ENCODE peak calls at places on chromosome 14, in eight cellular contexts. H is heart left ventricle; T is substantia nigra; U is H9; J is omental fat pad; B is GM04504; G is anterior cingulate cortex; V is central memory CD4-positive, alpha-beta T cell. L is an unnamed sample.

GRCh38 chr14:101478796-101479410 is 82.4 kb upstream of the DIO3 start:
- DNase-seq in G (no peak), V (no peak), B (no peak), J (peak; percentile 5), T (no peak), U (peak; percentile 20), H (no peak), L (no peak)

GRCh38 chr14:34436960-34437728 is 24.9 kb downstream of the SPTSSA start:
- DNase-seq in V (no peak), U (no peak), B (no peak), T (no peak), G (no peak), H (no peak), J (no peak), L (no peak)

GRCh38 chr14:54344445-54344844 is 52.4 kb upstream of the CDKN3 start:
- DNase-seq in U (no peak), J (no peak), B (no peak), G (no peak), T (no peak), V (no peak), H (no peak), L (no peak)

GRCh38 chr14:93019367-93019843 is 96.3 kb downstream of the ITPK1 start:
- DNase-seq in J (no peak), U (no peak), V (no peak), G (no peak), H (no peak), B (no peak), T (no peak), L (no peak)

GRCh38 chr14:64550539-64551333 is 975 bp downstream of the PPP1R36 start:
- DNase-seq in V (no peak), G (no peak), J (no peak), B (no peak), U (no peak), T (no peak), H (no peak), L (no peak)

GRCh38 chr14:52069617-52070431 is 965 bp upstream of the NID2 start:
- DNase-seq in G (no peak), B (no peak), T (no peak), H (no peak), V (no peak), U (peak; percentile 66), J (no peak), L (no peak)

GRCh38 chr14:90611501-90611900 is 204.7 kb downstream of the TTC7B start:
- DNase-seq in T (no peak), J (no peak), G (no peak), B (no peak), H (no peak), U (no peak), V (no peak), L (no peak)

GRCh38 chr14:95440951-95441350 is 75.5 kb downstream of the SYNE3 start:
- DNase-seq in U (no peak), G (no peak), J (no peak), B (no peak), H (no peak), T (no peak), V (no peak), L (peak; percentile 45)

GRCh38 chr14:36516719-36517241 is 3.3 kb downstream of the NKX2-1 start:
- DNase-seq in B (no peak), T (no peak), G (no peak), J (no peak), U (no peak), V (no peak), H (no peak), L (no peak)

GRCh38 chr14:70707138-70708038 is 65.7 kb downstream of the TTC9 start:
- DNase-seq in V (no peak), H (no peak), B (peak; percentile 32), J (no peak), T (no peak), U (peak; percentile 43), G (no peak), L (no peak)

GRCh38 chr14:67411820-67412421 is at the start of gene PLEK2:
- DNase-seq in J (no peak), B (peak; percentile 20), H (peak; percentile 72), U (no peak), V (peak; percentile 48), T (no peak), G (no peak), L (no peak)

GRCh38 chr14:61338457-61338856 is 17.1 kb downstream of the PRKCH start:
- DNase-seq in G (no peak), U (no peak), T (no peak), V (no peak), B (no peak), J (no peak), H (no peak), L (no peak)

GRCh38 chr14:69107407-69108003 is 45.4 kb downstream of the DCAF5 start:
- DNase-seq in J (no peak), U (peak; percentile 51), B (no peak), T (no peak), G (no peak), H (no peak), V (peak; percentile 37), L (peak; percentile 58)

GRCh38 chr14:94787655-94788054 is 17.7 kb upstream of the GSC start:
- DNase-seq in G (no peak), U (no peak), T (no peak), V (no peak), J (no peak), B (no peak), H (no peak), L (no peak)

GRCh38 chr14:94597788-94598187 is 14.4 kb upstream of the SERPINA3 start:
- DNase-seq in B (no peak), G (no peak), T (no peak), U (no peak), J (no peak), V (no peak), H (no peak), L (no peak)

GRCh38 chr14:38662781-38663180 is 406.9 kb upstream of the CLEC14A start:
- DNase-seq in V (no peak), G (no peak), B (no peak), H (no peak), U (no peak), T (no peak), J (no peak), L (no peak)

GRCh38 chr14:93536945-93537344 is 106.2 kb downstream of the UNC79 start:
- DNase-seq in J (no peak), B (no peak), U (peak; percentile 48), H (no peak), T (no peak), V (no peak), G (no peak), L (no peak)

GRCh38 chr14:80100681-80101080 is 110.6 kb downstream of the DIO2 start:
- DNase-seq in H (no peak), U (no peak), J (no peak), B (no peak), G (peak; percentile 3), T (no peak), V (no peak), L (no peak)

GRCh38 chr14:93901813-93902212 is 25.3 kb upstream of the FAM181A start:
- DNase-seq in T (no peak), U (no peak), J (no peak), G (no peak), B (no peak), V (no peak), H (no peak), L (no peak)

GRCh38 chr14:22177870-22178269 is 411.2 kb downstream of the DAD1 start:
- DNase-seq in V (peak; percentile 9), G (no peak), U (no peak), J (no peak), B (no peak), H (no peak), T (no peak), L (no peak)

GRCh38 chr14:48598458-48598857 is 923.1 kb upstream of the MDGA2 start:
- DNase-seq in B (no peak), J (no peak), U (no peak), H (no peak), V (no peak), G (no peak), T (no peak), L (no peak)

GRCh38 chr14:64234877-64235651 is 59.1 kb downstream of the ESR2 start:
- DNase-seq in V (no peak), T (no peak), H (no peak), B (no peak), G (no peak), U (no peak), J (no peak), L (no peak)

GRCh38 chr14:94001501-94002396 is 4.6 kb downstream of the CCDC197 start:
- DNase-seq in T (peak; percentile 6), H (no peak), V (peak; percentile 39), U (peak; percentile 80), G (peak; percentile 53), B (peak; percentile 41), J (no peak), L (peak; percentile 53)

GRCh38 chr14:55514819-55515470 is 65.1 kb upstream of the KTN1 start:
- DNase-seq in B (peak; percentile 43), G (no peak), J (no peak), U (no peak), V (no peak), T (no peak), H (no peak), L (no peak)

GRCh38 chr14:75752907-75753594 is 92.0 kb downstream of the TTLL5 start:
- DNase-seq in B (peak; percentile 10), U (no peak), T (no peak), G (no peak), V (no peak), H (no peak), J (no peak), L (no peak)

GRCh38 chr14:104145826-104146642 is 7.6 kb downstream of the KIF26A start:
- DNase-seq in V (no peak), U (peak; percentile 24), B (no peak), H (peak; percentile 30), G (no peak), T (no peak), J (no peak), L (no peak)

GRCh38 chr14:105487986-105488777 is 1.5 kb downstream of the CRIP1 start:
- DNase-seq in T (no peak), U (no peak), J (no peak), B (no peak), V (no peak), H (peak; percentile 62), G (no peak), L (no peak)

GRCh38 chr14:85987292-85987691 is 457.3 kb downstream of the FLRT2 start:
- DNase-seq in H (no peak), U (no peak), B (no peak), G (no peak), V (no peak), T (no peak), J (no peak), L (no peak)

GRCh38 chr14:76829650-76830421 is 3.6 kb downstream of the LRRC74A start:
- DNase-seq in J (no peak), B (no peak), U (no peak), V (no peak), G (peak; percentile 52), H (peak; percentile 72), T (peak; percentile 66), L (no peak)

GRCh38 chr14:70098257-70098809 is 90.4 kb downstream of the SLC8A3 start:
- DNase-seq in J (no peak), B (no peak), T (no peak), U (no peak), G (no peak), H (no peak), V (no peak), L (no peak)

GRCh38 chr14:81211844-81212243 is 8.9 kb downstream of the GTF2A1 start:
- DNase-seq in V (peak; percentile 12), H (no peak), B (no peak), J (no peak), U (no peak), T (no peak), G (no peak), L (no peak)

GRCh38 chr14:75247286-75247922 is 31.2 kb upstream of the FOS start:
- DNase-seq in U (no peak), J (no peak), B (no peak), H (no peak), V (peak; percentile 88), G (no peak), T (no peak), L (no peak)

GRCh38 chr14:22456986-22457594 is 131.9 kb downstream of the DAD1 start:
- DNase-seq in G (no peak), T (no peak), J (no peak), B (no peak), V (no peak), H (no peak), U (no peak), L (no peak)